ENCODE peak calls at places on chromosomes 13 and 19, in five cellular contexts. N is foreskin melanocyte; W is effector CD4-positive, alpha-beta T cell; H is foreskin fibroblast; K is activated T-cell treated with anti-CD3 and anti-CD28 coated beads, Interleukin-2, amount 50 U/mL, for 72 hours. V is an unnamed sample.

GRCh38 chr13:113125506-113126264 is 3.1 kb downstream of the F10 start:
- DNase-seq in W (no peak), K (no peak), N (no peak), H (no peak), V (no peak)

GRCh38 chr13:110380359-110381028 is 73.4 kb downstream of the COL4A2 start:
- DNase-seq in H (peak), N (no peak), K (no peak), W (no peak), V (no peak)

GRCh38 chr19:50980203-50980602 is 3.5 kb downstream of the KLK7 start:
- DNase-seq in W (no peak), H (no peak), N (no peak), K (no peak), V (no peak)

GRCh38 chr19:49651029-49651825 is 9.2 kb downstream of the SCAF1 start:
- DNase-seq in K (no peak), W (no peak), N (no peak), H (no peak), V (peak)

GRCh38 chr19:55301459-55302331 is 17.9 kb downstream of the BRSK1 start:
- DNase-seq in N (peak), W (peak), K (peak), H (peak), V (peak)

GRCh38 chr13:50805805-50806204 is 37.7 kb downstream of the DLEU7 start:
- DNase-seq in N (no peak), K (no peak), W (no peak), H (no peak), V (no peak)

GRCh38 chr19:14048439-14049153 is 13.3 kb downstream of the PALM3 start:
- DNase-seq in W (peak), N (no peak), H (no peak), K (peak), V (no peak)

GRCh38 chr13:41313659-41314197 is 2.7 kb downstream of the NAA16 start:
- DNase-seq in K (peak), N (no peak), H (no peak), W (no peak), V (no peak)

GRCh38 chr13:47159853-47160550 is 263.1 kb upstream of the HTR2A start:
- DNase-seq in H (no peak), N (no peak), W (no peak), K (no peak), V (no peak)

GRCh38 chr13:97627566-97627965 is 193.6 kb downstream of the RAP2A start:
- DNase-seq in K (no peak), W (no peak), H (peak), N (no peak), V (no peak)

GRCh38 chr19:40804783-40805242 is 5.8 kb downstream of the EGLN2 start:
- DNase-seq in W (no peak), N (no peak), K (no peak), H (no peak), V (no peak)

GRCh38 chr13:102825921-102826706 is 19.7 kb upstream of the ERCC5 start:
- DNase-seq in W (no peak), K (no peak), H (peak), N (peak), V (no peak)

GRCh38 chr13:44385847-44386246 is 12.2 kb downstream of the SERP2 start:
- DNase-seq in N (no peak), H (no peak), K (no peak), W (no peak), V (no peak)

GRCh38 chr13:24381539-24382265 is 72.3 kb downstream of the C1QTNF9 start:
- DNase-seq in K (no peak), H (peak), N (no peak), W (no peak), V (no peak)

GRCh38 chr19:7515091-7515470 is 822 bp upstream of the ZNF358 start:
- DNase-seq in K (no peak), H (peak), N (no peak), W (no peak), V (peak)